ENCODE peak calls at places on chromosomes 6 and 20, in four cellular contexts. E, P, T and B are unnamed samples.

GRCh38 chr6:40340196-40340595 is 247.0 kb downstream of the LRFN2 start:
- DNase-seq in E (peak), P (no peak), T (no peak), B (no peak)

GRCh38 chr6:170229396-170229795 is 61.5 kb downstream of the DLL1 start:
- DNase-seq in E (no peak), P (no peak), T (no peak), B (no peak)

GRCh38 chr6:36938536-36938935 is 16.0 kb upstream of the PI16 start:
- DNase-seq in E (peak), P (peak), T (no peak), B (no peak)

GRCh38 chr6:94130458-94130857 is 711.1 kb upstream of the EPHA7 start:
- DNase-seq in E (no peak), P (no peak), T (no peak), B (no peak)

GRCh38 chr20:4233520-4233919 is 218.2 kb upstream of the RNF24 start:
- DNase-seq in E (no peak), P (no peak), T (no peak), B (no peak)

GRCh38 chr6:91033964-91034363 is 447.1 kb upstream of the MAP3K7 start:
- DNase-seq in E (no peak), P (no peak), T (no peak), B (no peak)

GRCh38 chr6:105250523-105250922 is 70.7 kb upstream of the POPDC3 start:
- DNase-seq in E (no peak), P (peak), T (no peak), B (no peak)

GRCh38 chr6:3317741-3318211 is 59.0 kb downstream of the PSMG4 start:
- DNase-seq in E (no peak), P (no peak), T (no peak), B (no peak)

GRCh38 chr6:142833054-142833453 is 111.9 kb downstream of the HIVEP2 start:
- DNase-seq in E (no peak), P (peak), T (no peak), B (no peak)

GRCh38 chr6:119138906-119139541 is 60.6 kb upstream of the FAM184A start:
- DNase-seq in E (no peak), P (no peak), T (no peak), B (no peak)

GRCh38 chr20:49292010-49292409 is 14.2 kb upstream of the ZNFX1 start:
- DNase-seq in E (no peak), P (no peak), T (no peak), B (no peak)

GRCh38 chr6:26349964-26350857 is 14.8 kb upstream of the BTN3A2 start:
- DNase-seq in E (no peak), P (no peak), T (no peak), B (no peak)

GRCh38 chr6:133894795-133895401 is 6.0 kb downstream of the TCF21 start:
- DNase-seq in E (no peak), P (no peak), T (no peak), B (no peak)

GRCh38 chr6:13759025-13759424 is 47.4 kb upstream of the RANBP9 start:
- DNase-seq in E (no peak), P (no peak), T (no peak), B (no peak)

GRCh38 chr20:43187476-43188233 is 2.1 kb downstream of the PTPRT start:
- DNase-seq in E (peak), P (no peak), T (peak), B (no peak)

GRCh38 chr6:5082487-5083306 is 2.4 kb upstream of the PPP1R3G start:
- DNase-seq in E (no peak), P (peak), T (no peak), B (no peak)

GRCh38 chr6:149445095-149445466 is 39.7 kb downstream of the ZC3H12D start:
- DNase-seq in E (peak), P (no peak), T (no peak), B (no peak)

GRCh38 chr20:62219992-62220665 is at the start of gene HRH3:
- DNase-seq in E (no peak), P (no peak), T (peak), B (no peak)

GRCh38 chr6:125004198-125004597 is 42.0 kb downstream of the RNF217 start:
- DNase-seq in E (no peak), P (no peak), T (no peak), B (no peak)

GRCh38 chr20:45944965-45945677 is 10.6 kb downstream of the PCIF1 start:
- DNase-seq in E (no peak), P (no peak), T (no peak), B (no peak)

GRCh38 chr6:83853968-83854501 is 875 bp downstream of the RIPPLY2 start:
- DNase-seq in E (no peak), P (no peak), T (no peak), B (no peak)

GRCh38 chr20:43446361-43446879 is 11.3 kb upstream of the SRSF6 start:
- DNase-seq in E (no peak), P (no peak), T (no peak), B (no peak)

GRCh38 chr6:130811932-130812331 is 15.3 kb upstream of the SMLR1 start:
- DNase-seq in E (no peak), P (no peak), T (no peak), B (no peak)

GRCh38 chr20:50226093-50226974 is 35.7 kb downstream of the CEBPB start:
- DNase-seq in E (peak), P (no peak), T (no peak), B (peak)

GRCh38 chr20:9334866-9335265 is 179.5 kb upstream of the LAMP5 start:
- DNase-seq in E (no peak), P (no peak), T (no peak), B (no peak)

GRCh38 chr20:60062431-60063336 is 104.5 kb downstream of the CDH26 start:
- DNase-seq in E (no peak), P (peak), T (no peak), B (no peak)

GRCh38 chr6:44120692-44121443 is 6.4 kb downstream of the MRPL14 start:
- DNase-seq in E (no peak), P (no peak), T (no peak), B (no peak)

GRCh38 chr6:53979468-53980067 is 131.7 kb upstream of the MLIP start:
- DNase-seq in E (peak), P (no peak), T (peak), B (no peak)

GRCh38 chr6:90237350-90237990 is 59.2 kb downstream of the BACH2 start:
- DNase-seq in E (no peak), P (no peak), T (no peak), B (no peak)

GRCh38 chr6:154996841-154997311 is 1.8 kb downstream of the TIAM2 start:
- DNase-seq in E (no peak), P (no peak), T (no peak), B (no peak)

GRCh38 chr6:14861491-14861943 is 384.4 kb upstream of the JARID2 start:
- DNase-seq in E (no peak), P (no peak), T (no peak), B (no peak)

GRCh38 chr6:33961686-33962085 is 157.9 kb upstream of the MLN start:
- DNase-seq in E (peak), P (no peak), T (no peak), B (no peak)

GRCh38 chr20:15396026-15396425 is 1058.6 kb upstream of the FLRT3 start:
- DNase-seq in E (no peak), P (no peak), T (no peak), B (no peak)

GRCh38 chr20:36845288-36845969 is 30.5 kb upstream of the TLDC2 start:
- DNase-seq in E (no peak), P (no peak), T (no peak), B (no peak)

GRCh38 chr6:13545885-13546284 is 28.5 kb upstream of the SIRT5 start:
- DNase-seq in E (no peak), P (no peak), T (no peak), B (no peak)

GRCh38 chr6:30685157-30685976 is 1.1 kb downstream of the PPP1R18 start:
- DNase-seq in E (no peak), P (no peak), T (no peak), B (no peak)

GRCh38 chr6:241331-241865 is 50.9 kb upstream of the DUSP22 start:
- DNase-seq in E (no peak), P (no peak), T (no peak), B (no peak)

GRCh38 chr20:3734111-3734843 is 1.8 kb downstream of the HSPA12B start:
- DNase-seq in E (no peak), P (no peak), T (no peak), B (no peak)

GRCh38 chr6:110378552-110378951 is 20.4 kb upstream of the METTL24 start:
- DNase-seq in E (no peak), P (no peak), T (peak), B (no peak)